ENCODE peak calls at places on chromosomes 11 and 22, in four cellular contexts. V is prostate gland, J is vagina, Y is GM23338. N is an unnamed sample.

GRCh38 chr11:132312161-132312560 is 941.7 kb downstream of the NTM start:
- DNase-seq in J (no peak), Y (no peak), V (no peak), N (no peak)

GRCh38 chr11:91749231-91749630 is 475.4 kb upstream of the FAT3 start:
- DNase-seq in Y (no peak), V (no peak), J (no peak), N (no peak)

GRCh38 chr11:10041337-10041736 is 252.7 kb downstream of the SBF2 start:
- DNase-seq in V (no peak), Y (no peak), J (no peak), N (no peak)

GRCh38 chr11:78860720-78861422 is 286.2 kb upstream of the NARS2 start:
- DNase-seq in Y (peak), V (no peak), J (no peak), N (no peak)

GRCh38 chr11:88656960-88657738 is 319.6 kb upstream of the CTSC start:
- DNase-seq in V (no peak), J (no peak), Y (no peak), N (no peak)

GRCh38 chr11:44792171-44792570 is 65.4 kb downstream of the TSPAN18 start:
- DNase-seq in Y (no peak), V (no peak), J (no peak), N (no peak)

GRCh38 chr11:119594639-119595249 is 134.3 kb downstream of the NECTIN1 start:
- DNase-seq in Y (no peak), J (no peak), V (no peak), N (no peak)

GRCh38 chr22:48450188-48450825 is 1377.4 kb downstream of the BRD1 start:
- DNase-seq in V (no peak), J (no peak), Y (no peak), N (no peak)

GRCh38 chr11:118621071-118621815 is 13.8 kb downstream of the PHLDB1 start:
- DNase-seq in Y (peak), V (peak), J (no peak), N (peak)

GRCh38 chr11:35272391-35272821 is 133.4 kb downstream of the CD44 start:
- DNase-seq in V (no peak), Y (no peak), J (no peak), N (no peak)

GRCh38 chr11:24574461-24574860 is 77.6 kb downstream of the LUZP2 start:
- DNase-seq in J (no peak), Y (no peak), V (no peak), N (no peak)

GRCh38 chr22:45534339-45535192 is 31.9 kb downstream of the FBLN1 start:
- DNase-seq in V (peak), Y (no peak), J (no peak), N (no peak)

GRCh38 chr22:28873183-28873964 is 10.0 kb upstream of the ZNRF3 start:
- DNase-seq in Y (peak), V (no peak), J (no peak), N (no peak)

GRCh38 chr11:81707881-81708280 is 1025.8 kb downstream of the FAM181B start:
- DNase-seq in Y (peak), J (no peak), V (no peak), N (no peak)

GRCh38 chr22:17477401-17477833 is 85.9 kb upstream of the SLC25A18 start:
- DNase-seq in V (no peak), J (no peak), Y (peak), N (no peak)

GRCh38 chr22:25749420-25750169 is 7.6 kb downstream of the MYO18B start:
- DNase-seq in V (no peak), Y (no peak), J (no peak), N (no peak)

GRCh38 chr11:129259950-129260349 is 67.8 kb upstream of the ARHGAP32 start:
- DNase-seq in Y (no peak), V (no peak), J (no peak), N (no peak)

GRCh38 chr22:34620832-34621231 is 445.1 kb upstream of the ISX start:
- DNase-seq in Y (no peak), J (no peak), V (no peak), N (no peak)

GRCh38 chr22:17973217-17973616 is 51.1 kb downstream of the MICAL3 start:
- DNase-seq in V (no peak), Y (no peak), J (no peak), N (no peak)

GRCh38 chr11:111982532-111983186 is 42.5 kb upstream of the DLAT start:
- DNase-seq in J (no peak), Y (peak), V (no peak), N (no peak)

GRCh38 chr22:24059121-24059520 is 48.0 kb downstream of the CABIN1 start:
- DNase-seq in Y (no peak), V (no peak), J (no peak), N (no peak)

DNA sequence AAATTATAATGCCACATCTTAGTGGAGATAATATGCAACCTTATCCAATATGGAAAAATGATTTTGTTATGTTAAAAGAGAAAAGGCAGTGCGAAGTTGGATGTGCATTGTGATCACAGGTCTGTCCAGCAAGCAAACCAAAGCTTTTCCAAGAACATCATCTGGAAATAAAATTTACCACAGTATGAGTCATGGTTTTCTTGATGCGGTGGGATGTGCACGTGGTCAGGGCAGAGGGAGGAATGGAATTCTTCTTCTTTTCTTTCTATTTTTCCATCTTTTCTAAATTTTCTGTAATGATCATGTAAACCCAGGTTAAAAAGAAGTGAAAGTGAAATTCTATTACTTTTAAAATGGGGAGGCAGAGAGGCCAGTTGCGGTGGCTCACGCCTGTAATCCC is 169.8 kb downstream of the C11orf91 start:
- DNase-seq in Y (no peak), V (no peak), J (no peak), N (no peak)
- TF ChIP-seq POLR2AphosphoS5 in Y (no peak), V (no peak), J (no peak), N (no peak)

GRCh38 chr11:66314561-66315497 is 2.0 kb downstream of the CD248 start:
- DNase-seq in Y (no peak), V (no peak), J (no peak), N (no peak)
- H3K4me3 ChIP-seq in Y (no peak), V (no peak), J (peak), N (peak)

GRCh38 chr11:36402568-36403181 is 106.6 kb downstream of the PRR5L start:
- DNase-seq in J (no peak), V (no peak), Y (no peak), N (no peak)
- TF ChIP-seq POLR2AphosphoS5 in J (no peak), V (no peak), Y (no peak), N (no peak)

DNA sequence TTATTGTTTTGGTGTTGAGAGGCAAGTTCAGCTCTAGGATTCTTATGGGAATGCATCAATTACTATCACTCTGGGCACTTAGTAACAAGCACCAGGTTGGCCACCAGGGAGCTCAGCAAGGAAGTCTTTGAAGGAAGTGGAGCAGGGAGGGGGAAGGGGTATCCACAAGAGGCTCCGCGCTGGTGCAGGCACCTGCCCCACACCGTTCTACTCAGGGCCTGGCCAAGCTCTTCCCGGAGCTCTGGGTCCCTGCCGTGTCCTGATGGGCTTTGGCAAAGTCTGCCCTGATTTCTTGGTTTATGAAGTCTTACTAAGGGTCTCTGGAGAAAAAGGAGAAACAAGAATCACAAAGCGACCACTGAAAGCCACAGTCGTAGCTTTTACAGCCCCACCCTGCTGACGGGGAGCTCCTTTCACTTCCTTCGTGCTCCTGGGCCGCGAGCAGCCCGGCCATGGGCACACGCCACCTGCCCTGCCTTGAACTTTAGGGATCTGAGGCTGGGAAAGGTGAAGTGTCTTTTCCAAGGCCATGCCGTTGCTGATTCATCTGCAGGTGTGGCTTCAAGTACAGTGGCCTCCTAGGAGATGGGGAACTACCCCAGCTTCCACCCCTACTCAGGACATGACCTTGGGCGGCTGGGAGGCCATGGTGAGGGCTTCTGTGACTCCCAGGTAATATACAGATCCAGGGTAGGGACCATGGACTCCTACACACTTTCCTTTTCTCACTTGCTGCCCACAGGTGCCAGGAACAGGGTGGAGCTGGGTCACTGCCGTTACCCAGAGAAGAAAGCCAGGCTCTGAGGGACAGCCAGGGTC is 15.9 kb upstream of the LRRC32 start:
- DNase-seq in V (no peak), J (no peak), Y (peak), N (no peak)
- H3K4me3 ChIP-seq in V (no peak), J (no peak), Y (no peak), N (no peak)

DNA sequence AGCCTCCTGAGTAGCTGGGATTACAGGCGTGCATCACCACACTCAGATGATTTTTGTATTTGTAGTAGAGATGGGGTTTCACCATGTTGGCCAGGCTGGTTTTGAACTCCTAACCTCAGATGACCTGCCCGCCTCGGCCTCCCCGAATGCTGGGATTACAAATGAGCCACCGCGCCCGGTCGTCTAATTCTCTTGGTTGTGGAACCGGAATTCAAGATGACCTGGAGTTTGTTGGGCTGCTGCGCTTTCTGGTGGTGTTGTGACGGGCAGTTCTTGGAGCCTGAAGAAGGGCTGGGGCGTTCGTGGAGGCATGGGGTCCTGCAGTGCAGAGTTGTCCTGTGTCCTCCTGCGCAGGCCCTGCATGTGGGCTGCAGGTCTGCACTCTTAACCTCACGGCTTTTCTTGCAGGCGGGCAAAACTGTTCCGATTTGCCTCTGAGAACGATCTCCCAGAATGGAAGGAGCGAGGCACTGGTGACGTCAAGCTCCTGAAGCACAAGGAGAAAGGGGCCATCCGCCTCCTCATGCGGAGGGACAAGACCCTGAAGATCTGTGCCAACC is 4.9 kb upstream of the TRMT2A start:
- DNase-seq in J (no peak), V (no peak), Y (no peak), N (no peak)
- TF ChIP-seq POLR2AphosphoS5 in J (no peak), V (no peak), Y (no peak), N (no peak)

DNA sequence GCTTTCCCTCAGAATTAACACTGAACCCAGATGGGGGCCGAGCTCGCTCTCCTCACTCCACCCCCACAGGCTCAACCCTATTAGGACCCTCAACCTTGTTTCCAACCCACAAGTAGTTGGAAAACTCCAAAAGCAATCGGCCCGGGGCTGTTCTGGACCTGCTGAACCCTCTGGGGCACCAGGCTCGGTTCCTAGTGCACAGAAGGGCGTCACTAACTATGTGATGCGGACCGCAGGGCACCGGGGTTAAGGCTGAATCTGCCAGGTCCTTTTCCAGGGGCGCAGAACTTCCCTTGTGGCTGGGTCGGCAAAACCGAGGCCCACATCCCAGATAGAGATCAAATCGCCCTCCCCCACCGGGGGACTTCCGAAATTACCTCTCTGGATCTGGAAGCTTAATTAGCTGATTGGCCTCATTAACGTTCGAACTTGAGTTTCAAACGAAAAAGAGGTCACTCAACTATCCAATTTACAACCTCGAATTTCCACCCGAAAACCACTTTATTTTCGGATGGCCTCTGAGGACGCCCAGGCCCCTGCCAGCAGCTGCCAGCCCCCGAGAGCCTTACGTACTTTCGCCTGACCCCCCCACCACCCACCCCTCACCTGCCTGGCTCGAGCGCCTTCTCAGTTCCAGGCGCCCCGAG is 1.7 kb downstream of the SHANK2 start:
- DNase-seq in Y (peak), V (no peak), J (no peak), N (peak)
- H3K4me3 ChIP-seq in Y (peak), V (peak), J (no peak), N (peak)

GRCh38 chr11:108501396-108501795 is 3.2 kb upstream of the POGLUT3 start:
- DNase-seq in V (no peak), J (no peak), Y (no peak), N (no peak)
- TF ChIP-seq POLR2AphosphoS5 in V (no peak), J (no peak), Y (no peak), N (no peak)